ENCODE peak calls at places on chromosomes 16 and 17, in four cellular contexts. W, M, U and A are unnamed samples.

GRCh38 chr17:2195729-2196128 is 107.9 kb downstream of the SMG6 start:
- DNase-seq in W (no peak), M (no peak), U (no peak), A (no peak)

GRCh38 chr16:82641336-82641984 is 14.7 kb downstream of the CDH13 start:
- DNase-seq in W (no peak), M (no peak), U (peak; percentile 57), A (peak; percentile 70)

GRCh38 chr17:1511290-1511689 is 5.1 kb downstream of the INPP5K start:
- DNase-seq in W (peak; percentile 68), M (peak; percentile 56), U (no peak), A (peak; percentile 52)

GRCh38 chr16:65845466-65846209 is 520.9 kb upstream of the CDH5 start:
- DNase-seq in W (no peak), M (no peak), U (peak; percentile 1), A (peak; percentile 37)

GRCh38 chr17:68294196-68294555 is 2.9 kb downstream of the ARSG start:
- DNase-seq in W (no peak), M (no peak), U (no peak), A (no peak)

GRCh38 chr16:66367968-66368891 is 1.7 kb downstream of the CDH5 start:
- DNase-seq in W (peak; percentile 18), M (peak; percentile 39), U (no peak), A (no peak)

GRCh38 chr17:67477687-67478086 is 100.6 kb downstream of the PITPNC1 start:
- DNase-seq in W (no peak), M (no peak), U (peak; percentile 80), A (peak; percentile 66)

GRCh38 chr17:40326014-40326831 is 17.2 kb downstream of the RARA start:
- DNase-seq in W (peak; percentile 63), M (peak; percentile 22), U (no peak), A (no peak)

GRCh38 chr17:52419256-52419655 is 260.7 kb upstream of the CA10 start:
- DNase-seq in W (no peak), M (no peak), U (no peak), A (no peak)

GRCh38 chr17:21688293-21688949 is 3.9 kb upstream of the KCNJ18 start:
- DNase-seq in W (no peak), M (no peak), U (no peak), A (no peak)

GRCh38 chr16:21952040-21952792 is 945 bp upstream of the UQCRC2 start:
- DNase-seq in W (peak; percentile 82), M (peak; percentile 57), U (peak; percentile 61), A (peak; percentile 72)

GRCh38 chr17:69223809-69224208 is 4.8 kb downstream of the ABCA10 start:
- DNase-seq in W (no peak), M (no peak), U (peak; percentile 48), A (peak; percentile 69)

GRCh38 chr16:51393381-51394005 is 242.4 kb upstream of the SALL1 start:
- DNase-seq in W (no peak), M (no peak), U (peak; percentile 51), A (peak; percentile 44)

GRCh38 chr16:11329080-11329491 is 16.2 kb upstream of the RMI2 start:
- DNase-seq in W (no peak), M (no peak), U (peak; percentile 44), A (no peak)

GRCh38 chr16:56910654-56911539 is 21.0 kb upstream of the HERPUD1 start:
- DNase-seq in W (no peak), M (no peak), U (peak; percentile 93), A (peak; percentile 91)

GRCh38 chr17:15947976-15948752 is 3.2 kb downstream of the ADORA2B start:
- DNase-seq in W (no peak), M (no peak), U (no peak), A (no peak)

GRCh38 chr17:1880851-1881630 is 51.2 kb downstream of the RPA1 start:
- DNase-seq in W (no peak), M (no peak), U (peak; percentile 39), A (no peak)

GRCh38 chr17:62017496-62017895 is 47.6 kb downstream of the MED13 start:
- DNase-seq in W (no peak), M (no peak), U (peak; percentile 76), A (peak; percentile 40)

DNA sequence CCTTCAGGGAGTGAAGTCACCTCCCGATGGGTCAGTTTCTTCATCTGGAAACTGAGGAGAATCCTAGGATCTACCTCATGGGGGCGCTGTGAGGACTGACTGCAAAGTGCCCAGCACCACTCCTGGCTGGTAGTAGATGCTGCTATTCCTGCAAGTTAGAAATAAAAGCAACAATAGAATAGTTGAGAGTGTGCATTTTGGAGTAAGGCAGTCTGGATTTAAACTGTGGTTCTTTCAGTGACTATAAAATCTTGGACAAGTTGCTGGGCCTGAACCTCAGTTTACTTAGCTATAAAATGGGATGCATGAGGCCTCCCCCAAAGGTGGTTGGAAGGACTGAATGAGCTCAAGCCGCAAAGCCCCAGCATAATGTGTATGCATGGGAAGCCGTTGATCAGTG is 70.6 kb downstream of the CYB5B start:
- DNase-seq in W (no peak), M (no peak), U (no peak), A (no peak)
- TF ChIP-seq CTCF in W (no peak), M (peak; percentile 31), U (no peak), A (peak; percentile 30)

GRCh38 chr17:80377798-80378197 is 37.2 kb upstream of the ENDOV start:
- DNase-seq in W (no peak), M (no peak), U (no peak), A (no peak)

GRCh38 chr17:80381416-80381923 is 33.5 kb upstream of the ENDOV start:
- DNase-seq in W (peak; percentile 42), M (no peak), U (no peak), A (no peak)

GRCh38 chr17:80376531-80376930 is 38.4 kb upstream of the ENDOV start:
- DNase-seq in W (no peak), M (no peak), U (no peak), A (no peak)

GRCh38 chr17:80380068-80381061 is 34.6 kb upstream of the ENDOV start:
- DNase-seq in W (no peak), M (no peak), U (no peak), A (no peak)

DNA sequence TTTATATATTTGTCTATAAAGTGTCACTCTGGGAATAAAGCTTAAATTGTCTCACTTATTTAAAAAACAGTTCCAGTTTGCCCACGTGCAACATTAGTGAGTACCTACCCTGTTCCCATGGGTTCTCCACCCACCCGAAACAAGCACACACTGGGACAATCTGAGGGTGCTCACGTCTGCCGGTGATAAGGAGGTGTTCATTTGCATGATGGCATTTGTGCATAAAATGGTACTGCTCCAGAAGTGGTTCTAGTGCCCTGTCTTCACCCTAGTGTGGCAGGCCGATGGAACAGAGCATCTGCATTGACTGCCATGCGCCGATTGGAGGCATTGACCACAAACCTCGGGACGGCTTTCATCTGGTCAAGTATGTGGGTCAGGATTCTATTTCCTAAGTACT is 35.6 kb upstream of the ENDOV start:
- DNase-seq in W (no peak), M (no peak), U (no peak), A (no peak)
- TF ChIP-seq CTCF in W (no peak), M (no peak), U (no peak), A (no peak)

GRCh38 chr16:80511824-80512223 is 29.0 kb upstream of the DYNLRB2 start:
- DNase-seq in W (no peak), M (no peak), U (no peak), A (no peak)
- TF ChIP-seq CTCF in W (no peak), M (no peak), U (no peak), A (no peak)

GRCh38 chr17:3884188-3884587 is 8.7 kb downstream of the CAMKK1 start:
- DNase-seq in W (no peak), M (no peak), U (no peak), A (no peak)
- TF ChIP-seq CTCF in W (no peak), M (no peak), U (no peak), A (no peak)

GRCh38 chr16:17245727-17246576 is 224.8 kb downstream of the XYLT1 start:
- DNase-seq in W (no peak), M (no peak), U (no peak), A (no peak)

GRCh38 chr16:17246974-17247718 is 223.6 kb downstream of the XYLT1 start:
- DNase-seq in W (no peak), M (no peak), U (no peak), A (no peak)

GRCh38 chr16:17246577-17246885 is 224.2 kb downstream of the XYLT1 start:
- DNase-seq in W (no peak), M (no peak), U (no peak), A (no peak)

GRCh38 chr16:17241264-17241835 is 229.4 kb downstream of the XYLT1 start:
- DNase-seq in W (peak; percentile 85), M (no peak), U (no peak), A (no peak)

GRCh38 chr16:17244865-17245264 is 225.9 kb downstream of the XYLT1 start:
- DNase-seq in W (no peak), M (no peak), U (no peak), A (no peak)
- TF ChIP-seq CTCF in W (no peak), M (no peak), U (no peak), A (no peak)

GRCh38 chr16:76268824-76269223 is 8.4 kb upstream of the CNTNAP4 start:
- DNase-seq in W (no peak), M (no peak), U (no peak), A (no peak)

GRCh38 chr16:76265434-76266045 is 11.7 kb upstream of the CNTNAP4 start:
- DNase-seq in W (no peak), M (no peak), U (peak; percentile 1), A (peak; percentile 25)
- TF ChIP-seq CTCF in W (peak; percentile 6), M (peak; percentile 11), U (peak; percentile 33), A (peak; percentile 61)

GRCh38 chr17:7311110-7311698 is 3.8 kb downstream of the EIF5A start:
- DNase-seq in W (no peak), M (no peak), U (no peak), A (no peak)

GRCh38 chr17:7314719-7315569 is at the start of gene GPS2:
- DNase-seq in W (peak; percentile 96), M (peak; percentile 94), U (peak; percentile 71), A (peak; percentile 67)

GRCh38 chr17:7313890-7314718 is 1.1 kb downstream of the GPS2 start:
- DNase-seq in W (no peak), M (no peak), U (peak; percentile 38), A (no peak)

GRCh38 chr17:7312432-7313027 is 2.6 kb downstream of the GPS2 start:
- DNase-seq in W (no peak), M (no peak), U (no peak), A (no peak)

DNA sequence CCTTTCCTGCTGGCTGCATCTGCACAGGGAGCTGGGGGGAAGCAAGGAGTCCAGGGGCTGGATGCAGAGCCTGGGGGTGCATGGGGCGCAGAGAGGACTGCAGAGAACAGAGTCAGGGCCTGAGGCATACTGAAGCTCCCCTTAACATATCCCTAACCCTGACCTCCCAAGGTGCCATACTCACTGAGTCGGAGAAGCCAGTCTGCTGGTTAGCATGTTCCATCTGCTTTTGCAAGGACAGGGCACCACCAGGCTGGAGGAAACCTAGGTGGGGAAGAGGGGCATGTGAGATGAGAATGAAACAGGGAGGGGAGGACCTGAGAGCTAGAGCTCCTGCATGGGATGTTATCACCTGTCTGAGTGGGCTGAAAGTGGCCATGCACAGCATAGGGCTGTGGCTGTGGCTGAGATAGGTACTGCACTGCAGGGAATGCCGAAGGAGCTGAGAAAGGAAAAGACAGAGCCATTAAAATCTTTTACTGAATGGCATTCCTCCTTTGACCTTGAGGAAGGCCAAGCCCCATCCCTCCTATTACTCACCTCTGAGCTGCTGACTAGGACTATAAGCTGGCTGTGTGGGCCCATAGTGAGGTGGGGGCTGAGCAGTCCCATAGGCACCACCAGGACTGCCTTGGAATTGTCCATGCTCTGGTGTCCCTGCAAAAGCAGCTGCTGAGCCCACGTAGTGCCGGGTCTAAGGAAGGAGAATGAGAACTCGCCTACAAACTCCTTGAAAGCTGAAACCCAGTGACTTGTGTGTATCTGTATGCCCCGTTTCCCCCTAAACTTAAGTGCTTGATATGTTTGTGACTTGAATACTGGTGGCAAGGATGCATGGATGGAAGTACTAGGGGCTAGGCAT is 1.9 kb downstream of the GPS2 start:
- DNase-seq in W (no peak), M (no peak), U (peak; percentile 2), A (no peak)
- TF ChIP-seq CTCF in W (no peak), M (no peak), U (no peak), A (peak; percentile 20)

GRCh38 chr17:83194761-83195329 is 115.4 kb downstream of the METRNL start:
- DNase-seq in W (peak; percentile 57), M (no peak), U (no peak), A (no peak)
- TF ChIP-seq CTCF in W (no peak), M (no peak), U (no peak), A (no peak)